ENCODE peak calls at places on chromosomes 6 and 20, in five cellular contexts. B is PC-3, W is endodermal cell, F is pancreas, Q is suprapubic skin. M is an unnamed sample.

GRCh38 chr6:121760191-121760590 is 324.7 kb downstream of the GJA1 start:
- DNase-seq in B (no peak), W (no peak), F (no peak), Q (no peak), M (no peak)

GRCh38 chr6:149859368-149859767 is 4.8 kb downstream of the LRP11 start:
- DNase-seq in B (no peak), W (no peak), F (peak), Q (no peak), M (no peak)

GRCh38 chr6:163122365-163122764 is 292.2 kb upstream of the QKI start:
- DNase-seq in B (no peak), W (no peak), F (no peak), Q (no peak), M (no peak)

GRCh38 chr6:34574647-34575293 is 18.6 kb upstream of the SPDEF start:
- DNase-seq in B (no peak), W (no peak), F (no peak), Q (no peak), M (no peak)

GRCh38 chr6:10743514-10743913 is 4.1 kb upstream of the TMEM14B start:
- DNase-seq in B (no peak), W (no peak), F (no peak), Q (no peak), M (no peak)

GRCh38 chr6:149190228-149190831 is 127.2 kb upstream of the TAB2 start:
- DNase-seq in B (peak), W (peak), F (peak), Q (no peak), M (peak)

GRCh38 chr6:39882567-39882953 is 51.7 kb downstream of the MOCS1 start:
- DNase-seq in B (no peak), W (no peak), F (peak), Q (no peak), M (no peak)

GRCh38 chr20:21352703-21353102 is 44.6 kb downstream of the NKX2-4 start:
- DNase-seq in B (peak), W (no peak), F (no peak), Q (no peak), M (no peak)

GRCh38 chr6:4673861-4674260 is 102.3 kb upstream of the CDYL start:
- DNase-seq in B (no peak), W (no peak), F (no peak), Q (no peak), M (no peak)

GRCh38 chr6:157240059-157240959 is 83.0 kb downstream of the TMEM242 start:
- DNase-seq in B (peak), W (no peak), F (peak), Q (peak), M (no peak)

GRCh38 chr6:157514659-157515496 is 133.9 kb downstream of the ZDHHC14 start:
- DNase-seq in B (peak), W (no peak), F (no peak), Q (no peak), M (no peak)

GRCh38 chr6:135144678-135145508 is 36.2 kb upstream of the MYB start:
- DNase-seq in B (peak), W (no peak), F (no peak), Q (no peak), M (no peak)

GRCh38 chr6:34390531-34391013 is 1.9 kb downstream of the NUDT3 start:
- DNase-seq in B (no peak), W (no peak), F (no peak), Q (no peak), M (no peak)

GRCh38 chr20:19981091-19981490 is 36.1 kb upstream of the NAA20 start:
- DNase-seq in B (peak), W (no peak), F (no peak), Q (no peak), M (no peak)

GRCh38 chr20:45306431-45306982 is at the start of gene RBPJL:
- DNase-seq in B (no peak), W (peak), F (peak), Q (no peak), M (no peak)

GRCh38 chr6:125842091-125842626 is 51.4 kb downstream of the NCOA7 start:
- DNase-seq in B (no peak), W (no peak), F (no peak), Q (no peak), M (no peak)

GRCh38 chr20:25372584-25373336 is 17.9 kb downstream of the ABHD12 start:
- DNase-seq in B (peak), W (peak), F (no peak), Q (no peak), M (peak)

GRCh38 chr6:139588734-139589418 is 214.4 kb upstream of the CITED2 start:
- DNase-seq in B (peak), W (no peak), F (no peak), Q (no peak), M (no peak)

GRCh38 chr6:20827798-20828197 is 293.5 kb downstream of the CDKAL1 start:
- DNase-seq in B (no peak), W (no peak), F (no peak), Q (no peak), M (no peak)

GRCh38 chr6:18259675-18260447 is 4.5 kb downstream of the DEK start:
- DNase-seq in B (peak), W (no peak), F (no peak), Q (no peak), M (no peak)

GRCh38 chr6:24004659-24005058 is 121.4 kb upstream of the NRSN1 start:
- DNase-seq in B (no peak), W (no peak), F (no peak), Q (no peak), M (no peak)

GRCh38 chr6:53483423-53484353 is 61.2 kb downstream of the GCLC start:
- DNase-seq in B (peak), W (no peak), F (no peak), Q (no peak), M (no peak)

GRCh38 chr6:39037082-39037487 is 11.5 kb upstream of the GLP1R start:
- DNase-seq in B (no peak), W (no peak), F (no peak), Q (no peak), M (no peak)

GRCh38 chr20:62369508-62370114 is 2.5 kb upstream of the LAMA5 start:
- DNase-seq in B (peak), W (no peak), F (no peak), Q (no peak), M (no peak)

GRCh38 chr6:163516908-163517307 is 102.4 kb downstream of the QKI start:
- DNase-seq in B (no peak), W (no peak), F (no peak), Q (no peak), M (no peak)

GRCh38 chr6:31170600-31170881 is at the start of gene POU5F1:
- DNase-seq in B (no peak), W (peak), F (no peak), Q (no peak), M (no peak)

GRCh38 chr6:15936503-15936902 is 192.4 kb upstream of the MYLIP start:
- DNase-seq in B (no peak), W (no peak), F (no peak), Q (no peak), M (no peak)

GRCh38 chr6:12369781-12370262 is 79.7 kb downstream of the EDN1 start:
- DNase-seq in B (peak), W (no peak), F (no peak), Q (no peak), M (no peak)

GRCh38 chr6:12092762-12093161 is 80.7 kb downstream of the HIVEP1 start:
- DNase-seq in B (no peak), W (no peak), F (no peak), Q (no peak), M (no peak)

GRCh38 chr20:11810316-11811130 is 107.2 kb upstream of the BTBD3 start:
- DNase-seq in B (peak), W (no peak), F (no peak), Q (no peak), M (no peak)

GRCh38 chr20:5767493-5768098 is 17.4 kb downstream of the SHLD1 start:
- DNase-seq in B (no peak), W (no peak), F (no peak), Q (no peak), M (no peak)

GRCh38 chr6:149694926-149695325 is 23.0 kb downstream of the LATS1 start:
- DNase-seq in B (no peak), W (no peak), F (no peak), Q (no peak), M (no peak)

GRCh38 chr6:152696543-152696942 is 1.2 kb upstream of the MYCT1 start:
- DNase-seq in B (peak), W (no peak), F (no peak), Q (no peak), M (peak)

GRCh38 chr6:35259946-35260626 is 551 bp downstream of the ZNF76 start:
- DNase-seq in B (peak), W (peak), F (peak), Q (peak), M (no peak)

GRCh38 chr20:35368616-35369423 is 43.0 kb downstream of the UQCC1 start:
- DNase-seq in B (no peak), W (peak), F (no peak), Q (no peak), M (no peak)

GRCh38 chr20:35370751-35371150 is 41.0 kb downstream of the UQCC1 start:
- DNase-seq in B (no peak), W (no peak), F (no peak), Q (no peak), M (no peak)

GRCh38 chr20:35369804-35370203 is 42.0 kb downstream of the UQCC1 start:
- DNase-seq in B (no peak), W (no peak), F (no peak), Q (no peak), M (peak)
- H3K27ac ChIP-seq in B (no peak), W (no peak), F (no peak), Q (no peak), M (peak)

DNA sequence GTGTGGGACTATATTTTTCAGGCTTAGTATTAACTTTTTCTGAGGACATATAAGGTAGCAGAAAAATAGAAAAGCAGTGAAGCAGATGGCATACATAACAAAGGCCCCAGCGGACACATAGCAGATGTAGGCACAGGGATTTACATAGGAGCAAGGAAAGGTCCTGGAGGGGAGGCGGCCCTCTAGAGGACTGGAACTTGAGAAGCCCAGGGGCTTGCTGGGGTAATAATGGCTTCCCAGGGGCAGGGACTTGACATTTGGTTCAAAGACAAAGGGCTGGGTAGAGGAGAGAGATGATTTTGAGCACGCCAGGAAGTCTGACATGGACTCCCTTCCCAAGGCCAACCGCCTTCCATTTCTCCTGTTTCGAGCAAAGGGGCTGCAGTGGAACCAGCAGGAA is 31.7 kb upstream of the OSTM1 start:
- DNase-seq in B (no peak), W (peak), F (no peak), Q (no peak), M (no peak)
- H3K27ac ChIP-seq in B (no peak), W (no peak), F (no peak), Q (no peak), M (no peak)

DNA sequence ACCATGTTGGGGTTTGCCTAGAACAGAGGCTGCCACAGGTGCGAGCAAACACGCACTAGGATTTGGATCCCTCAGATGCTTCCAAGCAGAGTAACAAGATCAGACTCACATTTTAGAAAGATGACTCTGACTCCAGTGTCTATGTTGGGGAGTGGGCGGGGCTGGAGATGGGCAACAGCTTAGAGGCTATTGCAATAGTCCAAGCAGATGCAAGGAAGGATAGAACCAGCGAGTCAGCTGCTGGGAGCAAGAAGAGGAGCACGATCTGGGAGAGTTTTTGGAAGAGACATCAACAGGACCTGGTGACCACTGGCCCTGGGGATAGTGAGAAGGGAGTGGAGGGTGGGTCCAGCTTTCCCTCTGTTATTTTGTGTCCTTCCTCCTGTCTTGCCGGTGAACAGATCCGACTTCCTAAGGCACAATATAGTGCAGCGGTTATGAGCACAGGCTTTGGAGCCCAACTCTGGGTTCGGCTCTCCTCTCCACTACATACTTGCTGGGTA is 52.7 kb downstream of the FGD2 start:
- DNase-seq in B (peak), W (no peak), F (no peak), Q (no peak), M (no peak)
- H3K27ac ChIP-seq in B (peak), W (no peak), F (no peak), Q (peak), M (peak)

GRCh38 chr6:42391441-42391840 is 60.3 kb downstream of the TRERF1 start:
- DNase-seq in B (no peak), W (no peak), F (no peak), Q (peak), M (no peak)
- H3K27ac ChIP-seq in B (no peak), W (no peak), F (no peak), Q (no peak), M (no peak)

GRCh38 chr6:8435845-8436168 is 462 bp upstream of the SLC35B3 start:
- DNase-seq in B (peak), W (no peak), F (no peak), Q (no peak), M (peak)
- H3K27ac ChIP-seq in B (peak), W (no peak), F (peak), Q (peak), M (peak)